ENCODE peak calls at places on chromosome 11, in nine cellular contexts. L is CD8-positive, alpha-beta T cell; A is GM20000; B is RWPE1; Y is stimulated activated CD4-positive, alpha-beta T cell treated with anti-CD3 and anti-CD28 coated beads, Interleukin-12 subunit alpha, Interleukin-12 subunit beta, amount 100 ng/mL, for 48 hours; H is mucosa of gallbladder; O is hypothalamus; K is body of pancreas; J is COLO829. S is an unnamed sample.

GRCh38 chr11:117641008-117641915 is 155.8 kb downstream of the DSCAML1 start:
- DNase-seq in L (no peak), A (no peak), B (no peak), Y (no peak), H (no peak), O (no peak), K (no peak), J (no peak), S (no peak)

GRCh38 chr11:126352163-126352562 is 3.3 kb upstream of the ST3GAL4 start:
- DNase-seq in L (no peak), A (no peak), B (no peak), Y (no peak), H (no peak), O (no peak), K (no peak), J (no peak), S (no peak)

GRCh38 chr11:69665669-69666068 is 9.5 kb downstream of the LTO1 start:
- DNase-seq in L (no peak), A (no peak), B (no peak), Y (no peak), H (no peak), O (no peak), K (no peak), J (no peak), S (peak; percentile 5)

GRCh38 chr11:105004021-105004420 is 18.9 kb downstream of the CASP5 start:
- DNase-seq in L (no peak), A (no peak), B (no peak), Y (no peak), H (no peak), O (no peak), K (no peak), J (no peak), S (no peak)

GRCh38 chr11:94895451-94895850 is 77.9 kb downstream of the CWC15 start:
- DNase-seq in L (no peak), A (no peak), B (no peak), Y (no peak), H (no peak), O (no peak), K (no peak), J (no peak), S (no peak)

GRCh38 chr11:112784323-112785073 is 176.7 kb upstream of the NCAM1 start:
- DNase-seq in L (no peak), A (no peak), B (no peak), Y (no peak), H (peak; percentile 22), O (no peak), K (peak; percentile 50), J (peak; percentile 59), S (peak; percentile 56)

GRCh38 chr11:117143390-117143789 is 697 bp upstream of the PAFAH1B2 start:
- DNase-seq in L (no peak), A (peak; percentile 60), B (peak; percentile 52), Y (peak; percentile 25), H (peak; percentile 38), O (no peak), K (peak; percentile 81), J (peak; percentile 72), S (peak; percentile 66)

GRCh38 chr11:12186683-12187082 is 76.3 kb downstream of the MICAL2 start:
- DNase-seq in L (no peak), A (no peak), B (no peak), Y (no peak), H (no peak), O (no peak), K (no peak), J (no peak), S (no peak)

GRCh38 chr11:1839924-1840779 is 1.4 kb downstream of the TNNI2 start:
- DNase-seq in L (no peak), A (peak; percentile 87), B (no peak), Y (no peak), H (peak; percentile 62), O (no peak), K (peak; percentile 31), J (no peak), S (peak; percentile 68)

GRCh38 chr11:1878134-1879031 is 13.3 kb downstream of the PRR33 start:
- DNase-seq in L (no peak), A (no peak), B (no peak), Y (no peak), H (no peak), O (no peak), K (peak; percentile 10), J (no peak), S (peak; percentile 51)

GRCh38 chr11:10659339-10660216 is 34.0 kb downstream of the IRAG1 start:
- DNase-seq in L (no peak), A (no peak), B (peak; percentile 45), Y (no peak), H (no peak), O (no peak), K (no peak), J (peak; percentile 44), S (peak; percentile 86)

GRCh38 chr11:60371854-60372253 is 6.5 kb upstream of the MS4A7 start:
- DNase-seq in L (no peak), A (no peak), B (no peak), Y (no peak), H (no peak), O (no peak), K (no peak), J (no peak), S (no peak)

GRCh38 chr11:19728436-19728835 is 15.8 kb downstream of the NAV2 start:
- DNase-seq in L (no peak), A (no peak), B (no peak), Y (no peak), H (no peak), O (no peak), K (no peak), J (no peak), S (peak; percentile 33)

GRCh38 chr11:68314886-68315580 is 2.6 kb downstream of the LRP5 start:
- DNase-seq in L (no peak), A (no peak), B (peak; percentile 78), Y (no peak), H (no peak), O (no peak), K (peak; percentile 49), J (no peak), S (peak; percentile 80)

GRCh38 chr11:46363031-46363407 is 15.8 kb downstream of the DGKZ start:
- DNase-seq in L (no peak), A (no peak), B (peak; percentile 63), Y (no peak), H (peak; percentile 68), O (no peak), K (peak; percentile 54), J (peak; percentile 91), S (peak; percentile 92)

GRCh38 chr11:35165416-35166368 is 26.7 kb downstream of the CD44 start:
- DNase-seq in L (peak; percentile 83), A (peak; percentile 83), B (peak; percentile 86), Y (peak; percentile 83), H (peak; percentile 71), O (no peak), K (peak; percentile 34), J (peak; percentile 73), S (no peak)

GRCh38 chr11:73141031-73141308 is 1.1 kb downstream of the FCHSD2 start:
- DNase-seq in L (no peak), A (peak; percentile 41), B (peak; percentile 42), Y (no peak), H (no peak), O (no peak), K (peak; percentile 21), J (no peak), S (peak; percentile 23)